ENCODE peak calls at places on chromosomes 7 and 10, in five cellular contexts. O is K562, N is GM12878, M is HepG2, Z is H1. J is an unnamed sample.
A peak's percentile ranks its signal among the peaks of the same experiment; 100 is the strongest.

GRCh38 chr10:123100030-123100762 is 35.6 kb upstream of the HMX3 start:
- DNase-seq in O (peak; percentile 50), N (no peak), M (no peak), Z (no peak), J (no peak)

GRCh38 chr7:28646371-28647075 is 234.2 kb downstream of the CREB5 start:
- DNase-seq in O (no peak), N (no peak), M (no peak), Z (no peak), J (no peak)

GRCh38 chr10:68251146-68251545 is 19.2 kb upstream of the ATOH7 start:
- DNase-seq in O (no peak), N (no peak), M (no peak), Z (no peak), J (no peak)

GRCh38 chr7:26368542-26368941 is 76.9 kb downstream of the SNX10 start:
- DNase-seq in O (no peak), N (no peak), M (no peak), Z (no peak), J (no peak)

GRCh38 chr10:88117869-88118632 is 254.6 kb downstream of the PTEN start:
- DNase-seq in O (peak; percentile 7), N (no peak), M (no peak), Z (no peak), J (no peak)

GRCh38 chr7:5692112-5692844 is 89.2 kb downstream of the RNF216 start:
- DNase-seq in O (no peak), N (no peak), M (peak; percentile 71), Z (no peak), J (peak; percentile 54)

GRCh38 chr7:2438181-2438580 is 34.8 kb downstream of the CHST12 start:
- DNase-seq in O (no peak), N (no peak), M (no peak), Z (no peak), J (no peak)

GRCh38 chr10:21452203-21452602 is 73.3 kb downstream of the SKIDA1 start:
- DNase-seq in O (no peak), N (no peak), M (no peak), Z (no peak), J (no peak)

GRCh38 chr7:117062300-117062699 is 109.0 kb downstream of the ST7 start:
- DNase-seq in O (no peak), N (no peak), M (no peak), Z (no peak), J (no peak)

GRCh38 chr10:36362257-36362656 is 720.2 kb upstream of the FZD8 start:
- DNase-seq in O (no peak), N (no peak), M (peak; percentile 6), Z (no peak), J (no peak)

GRCh38 chr7:54831644-54832095 is 72.7 kb upstream of the SEC61G start:
- DNase-seq in O (no peak), N (no peak), M (no peak), Z (no peak), J (no peak)

GRCh38 chr7:17056491-17057142 is 174.8 kb upstream of the AGR3 start:
- DNase-seq in O (no peak), N (no peak), M (no peak), Z (no peak), J (no peak)

DNA sequence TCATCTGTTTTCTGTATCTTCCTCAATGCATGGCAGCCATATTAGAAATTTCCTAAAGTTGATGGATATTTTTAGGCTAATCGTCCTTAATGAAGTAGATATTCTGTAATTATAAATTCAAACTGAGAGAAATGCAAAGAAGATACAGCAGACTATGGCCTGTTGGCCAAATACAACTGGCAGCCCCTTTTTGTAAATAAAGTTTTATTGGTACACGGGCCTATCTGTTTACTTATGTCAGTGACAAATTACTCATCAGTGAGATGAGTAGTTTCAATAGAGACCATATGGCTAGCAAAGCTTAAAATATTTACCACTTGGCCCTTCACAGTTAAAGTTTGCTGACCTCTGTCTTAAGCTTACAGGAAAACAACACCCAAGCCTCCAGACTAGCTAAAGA is 112.3 kb downstream of the HTR7 start:
- DNase-seq in O (no peak), N (no peak), M (no peak), Z (no peak), J (no peak)
- TF ChIP-seq TAF1 in O (no peak), N (no peak), M (no peak), Z (no peak), J (no peak)

GRCh38 chr10:69384320-69384719 is 32.4 kb downstream of the TACR2 start:
- DNase-seq in O (no peak), N (no peak), M (no peak), Z (no peak), J (no peak)
- H3K36me3 ChIP-seq in O (peaks cover 99% of the 10 kb centered on the region), N (peaks cover 50% of the 10 kb centered on the region), M (no peaks in the 10 kb centered on the region), Z (peaks cover 24% of the 10 kb centered on the region), J (peaks cover 51% of the 10 kb centered on the region)

GRCh38 chr7:42269161-42269560 is 32.2 kb upstream of the GLI3 start:
- DNase-seq in O (no peak), N (no peak), M (no peak), Z (no peak), J (no peak)

GRCh38 chr7:42262907-42263466 is 26.0 kb upstream of the GLI3 start:
- DNase-seq in O (no peak), N (no peak), M (no peak), Z (no peak), J (no peak)

GRCh38 chr7:42263971-42264370 is 27.0 kb upstream of the GLI3 start:
- DNase-seq in O (no peak), N (no peak), M (no peak), Z (no peak), J (no peak)

DNA sequence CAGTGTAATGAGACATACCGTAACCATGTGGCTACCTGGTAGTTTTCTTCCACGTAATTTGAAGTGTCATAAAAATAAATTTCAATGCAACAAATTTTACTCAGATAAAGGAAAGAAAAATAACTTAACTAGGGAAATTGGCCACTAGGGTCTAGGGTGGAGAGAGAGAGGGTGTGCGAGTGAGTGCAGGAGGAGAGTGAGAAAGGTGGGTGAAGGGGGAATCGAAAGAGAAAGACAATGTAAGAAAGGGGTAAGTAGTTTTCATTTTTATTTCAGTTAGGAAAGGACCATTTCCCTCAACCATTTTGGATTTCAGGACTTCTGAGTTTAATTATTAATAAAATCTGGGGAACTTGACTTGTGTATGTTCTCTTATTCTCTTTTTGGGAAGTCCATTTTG is 27.7 kb upstream of the GLI3 start:
- DNase-seq in O (no peak), N (no peak), M (no peak), Z (no peak), J (no peak)
- TF ChIP-seq JUND in O (no peak), N (no peak), M (no peak), Z (no peak), J (no peak)

GRCh38 chr7:77466455-77466854 is 50.3 kb upstream of the GSAP start:
- DNase-seq in O (no peak), N (no peak), M (no peak), Z (no peak), J (no peak)
- TF ChIP-seq TAF1 in O (no peak), N (no peak), M (no peak), Z (no peak), J (no peak)

DNA sequence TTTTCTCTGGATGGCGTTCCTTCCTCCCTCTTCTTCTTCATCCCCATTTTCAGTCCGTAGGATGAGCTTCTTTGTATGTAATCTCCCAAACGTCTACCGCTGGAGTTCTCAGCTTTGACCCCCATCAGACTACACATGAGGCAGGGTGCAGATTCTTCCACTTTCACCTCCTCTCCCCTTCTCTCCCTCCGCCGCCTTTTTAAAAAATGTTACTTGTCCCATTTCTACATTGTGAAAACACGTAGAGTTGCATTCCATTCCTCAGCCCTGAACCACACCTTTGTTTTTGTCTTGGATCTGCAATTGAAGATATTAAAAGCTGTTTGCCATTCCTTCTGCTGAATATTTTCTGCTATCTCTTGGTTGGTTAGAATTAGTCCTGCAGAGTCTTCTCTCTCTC is 6.2 kb downstream of the ADIRF start:
- DNase-seq in O (no peak), N (no peak), M (no peak), Z (no peak), J (no peak)
- H3K36me3 ChIP-seq in O (no peaks in the 10 kb centered on the region), N (no peaks in the 10 kb centered on the region), M (no peaks in the 10 kb centered on the region), Z (no peaks in the 10 kb centered on the region), J (no peaks in the 10 kb centered on the region)

DNA sequence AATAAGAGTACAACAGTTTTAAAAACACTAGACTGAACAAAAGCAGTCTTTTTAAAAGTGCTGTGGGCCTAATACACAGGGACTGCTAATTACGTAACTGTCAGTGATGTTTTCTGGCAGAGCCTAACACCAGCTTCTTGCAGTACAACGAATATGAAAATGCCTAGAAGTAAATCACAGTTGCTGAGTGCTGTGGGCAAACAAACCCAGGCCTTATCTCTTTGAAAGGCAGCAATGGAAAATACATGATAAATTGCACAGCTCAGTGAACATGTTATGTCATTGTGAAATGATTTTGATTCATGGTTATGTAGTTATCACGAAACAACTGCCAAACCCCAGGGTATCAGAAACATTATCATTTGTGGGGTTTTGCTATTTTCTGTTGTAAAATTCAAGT is 428.4 kb downstream of the GFRA1 start:
- DNase-seq in O (no peak), N (no peak), M (no peak), Z (no peak), J (peak; percentile 30)
- TF ChIP-seq JUND in O (no peak), N (no peak), M (no peak), Z (no peak), J (no peak)

DNA sequence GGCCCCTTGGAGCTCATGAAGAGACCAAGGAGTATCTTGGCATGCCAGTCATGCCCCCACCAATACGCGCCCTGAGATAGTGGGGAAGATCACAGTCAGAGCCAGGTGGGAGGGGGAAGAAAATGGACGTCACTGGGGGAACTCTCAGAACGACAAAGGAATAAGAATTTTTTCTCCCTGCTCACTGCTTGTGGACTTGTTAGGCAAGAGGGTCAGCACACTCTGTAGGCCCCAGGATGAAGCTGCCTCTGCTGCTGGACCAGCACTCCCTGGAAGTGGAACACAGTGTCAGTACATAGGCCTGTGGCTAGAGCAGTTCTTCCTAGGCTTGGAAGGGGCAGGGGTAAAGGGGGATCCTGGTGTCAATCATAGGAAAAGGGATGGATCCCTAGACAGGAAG is 46.5 kb downstream of the DRGX start:
- DNase-seq in O (no peak), N (no peak), M (no peak), Z (no peak), J (no peak)
- TF ChIP-seq TAF1 in O (no peak), N (no peak), M (no peak), Z (no peak), J (no peak)

J was measured in SK-N-SH.